ENCODE peak calls at places on chromosomes 3 and 15, in five cellular contexts. S is GM12878, M is Panc1, E is HCT116, B is SK-N-SH. L is an unnamed sample.

GRCh38 chr15:57444877-57445513 is 68.7 kb downstream of the CGNL1 start:
- DNase-seq in S (no peak), M (no peak), E (no peak), B (no peak), L (no peak)

GRCh38 chr3:11566916-11567315 is 76.8 kb downstream of the VGLL4 start:
- DNase-seq in S (no peak), M (no peak), E (no peak), B (peak; percentile 62), L (peak; percentile 58)

GRCh38 chr3:184666422-184666821 is 45.4 kb downstream of the MAGEF1 start:
- DNase-seq in S (no peak), M (no peak), E (no peak), B (no peak), L (no peak)

GRCh38 chr3:184748219-184749135 is 36.6 kb upstream of the MAGEF1 start:
- DNase-seq in S (peak; percentile 44), M (peak; percentile 8), E (peak; percentile 48), B (peak; percentile 47), L (peak; percentile 52)

GRCh38 chr15:92098869-92099268 is 245.4 kb downstream of the SLCO3A1 start:
- DNase-seq in S (no peak), M (no peak), E (no peak), B (peak; percentile 49), L (no peak)

GRCh38 chr3:98726084-98726483 is 37.1 kb upstream of the ST3GAL6 start:
- DNase-seq in S (no peak), M (no peak), E (no peak), B (no peak), L (no peak)

GRCh38 chr3:1953519-1953918 is 145.1 kb upstream of the CNTN4 start:
- DNase-seq in S (no peak), M (no peak), E (no peak), B (no peak), L (no peak)

GRCh38 chr15:42691308-42691707 is 45.6 kb downstream of the CDAN1 start:
- DNase-seq in S (no peak), M (no peak), E (no peak), B (no peak), L (no peak)

GRCh38 chr3:133119146-133119545 is 81.0 kb downstream of the TMEM108 start:
- DNase-seq in S (no peak), M (no peak), E (no peak), B (no peak), L (no peak)

GRCh38 chr15:33279613-33280205 is 31.1 kb upstream of the RYR3 start:
- DNase-seq in S (no peak), M (no peak), E (no peak), B (no peak), L (no peak)

GRCh38 chr3:152419748-152420147 is 151.0 kb downstream of the MBNL1 start:
- DNase-seq in S (no peak), M (no peak), E (no peak), B (no peak), L (no peak)

GRCh38 chr3:98809561-98809960 is 46.4 kb downstream of the ST3GAL6 start:
- DNase-seq in S (no peak), M (no peak), E (no peak), B (no peak), L (no peak)

GRCh38 chr3:192794216-192794615 is 66.9 kb upstream of the FGF12 start:
- DNase-seq in S (no peak), M (no peak), E (no peak), B (no peak), L (no peak)

GRCh38 chr15:66921319-66921718 is 144.1 kb upstream of the SMAD3 start:
- DNase-seq in S (no peak), M (no peak), E (no peak), B (no peak), L (no peak)

GRCh38 chr15:66924889-66925288 is 140.5 kb upstream of the SMAD3 start:
- DNase-seq in S (no peak), M (no peak), E (no peak), B (no peak), L (no peak)

GRCh38 chr15:66925721-66926120 is 139.7 kb upstream of the SMAD3 start:
- DNase-seq in S (no peak), M (no peak), E (no peak), B (no peak), L (no peak)

GRCh38 chr15:66923438-66923881 is 141.9 kb upstream of the SMAD3 start:
- DNase-seq in S (no peak), M (no peak), E (peak; percentile 37), B (peak; percentile 54), L (peak; percentile 61)

DNA sequence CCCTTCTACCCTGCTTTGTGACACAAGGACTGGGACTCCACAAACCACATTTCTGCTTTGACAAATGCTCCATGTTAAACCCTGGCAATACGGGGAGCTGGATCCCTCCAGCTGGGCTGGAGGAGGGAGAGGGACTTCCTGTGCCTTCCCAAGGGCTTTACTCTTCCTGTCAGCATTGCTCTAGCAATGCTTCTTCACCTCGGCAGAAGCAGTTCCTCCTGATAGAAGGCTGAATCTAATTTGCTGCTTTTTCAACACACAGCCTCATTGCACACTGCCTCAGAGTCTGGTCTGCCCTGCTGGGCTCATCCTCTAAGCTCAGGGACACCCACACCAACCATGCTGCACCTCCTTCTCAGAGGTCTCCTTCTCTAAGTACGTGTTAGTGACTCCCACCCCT is 142.8 kb upstream of the SMAD3 start:
- DNase-seq in S (no peak), M (no peak), E (no peak), B (no peak), L (no peak)
- TF ChIP-seq SIN3A in S (no peak), M (no peak), E (no peak), B (no peak), L (no peak)

DNA sequence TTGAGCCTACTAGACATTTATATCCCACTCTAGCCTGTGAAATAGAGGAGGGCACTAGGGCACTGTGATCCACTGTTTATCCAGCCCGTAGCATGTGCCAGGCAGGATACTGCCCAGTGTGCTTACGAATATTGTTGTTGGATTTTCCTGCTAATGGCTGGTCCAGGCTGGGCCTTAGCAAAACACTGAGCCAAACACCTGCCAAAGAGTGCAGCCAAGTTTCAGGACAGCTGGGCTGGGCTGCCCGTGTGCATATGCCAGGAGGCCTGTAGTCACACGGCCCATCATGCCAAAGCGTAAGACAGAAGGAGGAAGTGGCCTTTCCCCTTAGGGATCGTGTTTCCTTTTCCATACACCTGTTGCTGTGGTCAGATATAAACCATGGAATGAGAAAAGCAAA is 54.5 kb upstream of the ABHD10 start:
- DNase-seq in S (no peak), M (no peak), E (no peak), B (no peak), L (no peak)
- TF ChIP-seq SIN3A in S (no peak), M (no peak), E (no peak), B (no peak), L (no peak)

GRCh38 chr15:74263473-74263872 is 27.3 kb downstream of the CCDC33 start:
- DNase-seq in S (no peak), M (no peak), E (no peak), B (no peak), L (no peak)

GRCh38 chr15:74261685-74262084 is 25.6 kb downstream of the CCDC33 start:
- DNase-seq in S (no peak), M (no peak), E (no peak), B (no peak), L (no peak)

GRCh38 chr15:74264081-74264501 is 28.0 kb downstream of the CCDC33 start:
- DNase-seq in S (no peak), M (no peak), E (no peak), B (no peak), L (no peak)

GRCh38 chr15:74262635-74263034 is 26.5 kb downstream of the CCDC33 start:
- DNase-seq in S (no peak), M (no peak), E (no peak), B (no peak), L (no peak)

DNA sequence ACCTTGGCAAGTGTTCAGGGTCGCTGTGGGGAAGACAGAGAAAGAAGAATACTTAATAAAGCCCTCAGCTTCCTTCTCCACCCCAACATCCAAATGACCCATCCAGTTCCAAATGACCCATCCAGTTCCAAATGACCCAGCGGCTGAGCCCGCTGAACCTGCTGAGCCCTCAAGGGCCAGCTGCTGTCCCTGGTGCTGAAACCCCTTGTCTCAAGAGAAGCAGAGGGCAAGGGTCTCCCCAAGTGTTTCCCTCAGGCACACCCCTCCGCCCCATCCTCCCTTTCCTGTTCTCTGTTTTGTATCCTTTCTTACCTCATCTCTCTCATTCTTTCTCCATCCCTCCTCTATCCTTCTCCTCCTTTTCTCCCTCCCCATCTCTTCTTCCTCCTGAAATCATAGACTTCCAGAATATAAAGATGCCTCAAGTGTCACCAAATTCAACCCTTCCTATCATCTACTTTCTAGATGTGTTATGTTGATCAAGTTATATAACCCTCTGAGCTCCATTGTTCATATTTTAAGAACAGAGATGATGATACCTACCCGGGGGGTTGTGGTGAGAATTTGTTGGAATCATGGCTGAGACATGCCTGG is 29.0 kb downstream of the CCDC33 start:
- DNase-seq in S (no peak), M (no peak), E (no peak), B (no peak), L (peak; percentile 61)
- TF ChIP-seq SIN3A in S (no peak), M (no peak), E (no peak), B (no peak), L (no peak)

DNA sequence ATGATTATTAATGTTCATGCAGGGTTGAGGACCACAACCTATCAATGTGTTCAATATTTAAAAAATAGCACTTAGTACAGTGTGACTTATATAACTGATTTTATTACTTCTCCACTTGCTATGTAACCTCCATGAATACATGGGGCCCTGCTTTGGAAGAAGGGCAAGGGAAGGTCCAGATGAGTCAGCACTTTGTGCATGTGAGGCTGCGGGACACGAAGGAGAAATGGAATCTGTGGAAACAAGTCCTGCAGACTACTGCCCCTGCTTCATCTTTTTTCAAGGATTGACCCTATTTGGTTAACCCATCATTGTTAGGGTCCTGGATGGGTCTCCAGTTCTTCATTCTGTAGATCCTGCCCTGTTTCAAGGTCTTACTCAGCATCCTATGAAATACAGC is 1.6 kb downstream of the NXPE3 start:
- DNase-seq in S (no peak), M (peak; percentile 33), E (no peak), B (peak; percentile 15), L (no peak)
- TF ChIP-seq SIN3A in S (no peak), M (no peak), E (no peak), B (no peak), L (no peak)

GRCh38 chr3:135531996-135532395 is 433.5 kb upstream of the PPP2R3A start:
- DNase-seq in S (no peak), M (no peak), E (no peak), B (no peak), L (no peak)
- TF ChIP-seq SIN3A in S (no peak), M (no peak), E (no peak), B (no peak), L (no peak)

GRCh38 chr3:56986347-56986746 is 74.1 kb upstream of the SPATA12 start:
- DNase-seq in S (no peak), M (no peak), E (no peak), B (no peak), L (no peak)

GRCh38 chr3:56988458-56988857 is 72.0 kb upstream of the SPATA12 start:
- DNase-seq in S (no peak), M (no peak), E (no peak), B (no peak), L (no peak)

GRCh38 chr3:56983427-56983826 is 77.0 kb upstream of the SPATA12 start:
- DNase-seq in S (no peak), M (no peak), E (no peak), B (no peak), L (no peak)

GRCh38 chr3:56987238-56987932 is 73.1 kb upstream of the SPATA12 start:
- DNase-seq in S (no peak), M (no peak), E (no peak), B (no peak), L (no peak)

GRCh38 chr3:56985460-56986327 is 74.8 kb upstream of the SPATA12 start:
- DNase-seq in S (no peak), M (no peak), E (no peak), B (peak; percentile 62), L (no peak)
- TF ChIP-seq SIN3A in S (no peak), M (no peak), E (no peak), B (no peak), L (no peak)